ENCODE peak calls at places on chromosomes 5 and 9, in ten cellular contexts. One of them, this sample, is unnamed.

GRCh38 chr9:91777437-91777836 is 172.6 kb downstream of the ROR2 start:
- DNase-seq in CD8-positive, alpha-beta memory T cell: no peak
- DNase-seq in A549: no peak
- DNase-seq in stimulated activated naive CD4-positive, alpha-beta T cell: no peak
- DNase-seq in activated CD4-positive, alpha-beta T cell treated with anti-CD3 and anti-CD28 coated beads for 24 hours: no peak
- DNase-seq in Calu3: no peak
- DNase-seq in NCI-H1092: no peak
- DNase-seq in H1: no peak
- DNase-seq in HL-60: no peak
- DNase-seq in NCI-H2081: no peak
- DNase-seq in this sample: no peak

GRCh38 chr9:99169982-99170761 is 51.6 kb downstream of the ALG2 start:
- DNase-seq in activated CD4-positive, alpha-beta T cell treated with anti-CD3 and anti-CD28 coated beads for 24 hours: no peak
- DNase-seq in stimulated activated naive CD4-positive, alpha-beta T cell: no peak
- DNase-seq in CD8-positive, alpha-beta memory T cell: no peak
- DNase-seq in A549: no peak
- DNase-seq in NCI-H2081: peak; percentile 67
- DNase-seq in H1: no peak
- DNase-seq in Calu3: no peak
- DNase-seq in HL-60: no peak
- DNase-seq in NCI-H1092: peak; percentile 26
- DNase-seq in this sample: peak; percentile 95

GRCh38 chr9:87518702-87519335 is 21.2 kb downstream of the DAPK1 start:
- DNase-seq in A549: no peak
- DNase-seq in NCI-H2081: no peak
- DNase-seq in activated CD4-positive, alpha-beta T cell treated with anti-CD3 and anti-CD28 coated beads for 24 hours: no peak
- DNase-seq in CD8-positive, alpha-beta memory T cell: no peak
- DNase-seq in stimulated activated naive CD4-positive, alpha-beta T cell: no peak
- DNase-seq in HL-60: peak; percentile 75
- DNase-seq in H1: no peak
- DNase-seq in NCI-H1092: no peak
- DNase-seq in Calu3: no peak
- DNase-seq in this sample: no peak

GRCh38 chr9:88651682-88652633 is 117.0 kb downstream of the NXNL2 start:
- DNase-seq in NCI-H1092: no peak
- DNase-seq in CD8-positive, alpha-beta memory T cell: no peak
- DNase-seq in activated CD4-positive, alpha-beta T cell treated with anti-CD3 and anti-CD28 coated beads for 24 hours: no peak
- DNase-seq in HL-60: no peak
- DNase-seq in A549: peak; percentile 83
- DNase-seq in Calu3: no peak
- DNase-seq in H1: no peak
- DNase-seq in NCI-H2081: no peak
- DNase-seq in stimulated activated naive CD4-positive, alpha-beta T cell: no peak
- DNase-seq in this sample: no peak

GRCh38 chr5:106827061-106827460 is 843.7 kb downstream of the EFNA5 start:
- DNase-seq in NCI-H1092: no peak
- DNase-seq in CD8-positive, alpha-beta memory T cell: no peak
- DNase-seq in Calu3: no peak
- DNase-seq in HL-60: no peak
- DNase-seq in stimulated activated naive CD4-positive, alpha-beta T cell: no peak
- DNase-seq in activated CD4-positive, alpha-beta T cell treated with anti-CD3 and anti-CD28 coated beads for 24 hours: no peak
- DNase-seq in NCI-H2081: no peak
- DNase-seq in A549: peak; percentile 5
- DNase-seq in H1: no peak
- DNase-seq in this sample: no peak

GRCh38 chr9:131899248-131899882 is 159.5 kb upstream of the RAPGEF1 start:
- DNase-seq in HL-60: no peak
- DNase-seq in NCI-H1092: no peak
- DNase-seq in activated CD4-positive, alpha-beta T cell treated with anti-CD3 and anti-CD28 coated beads for 24 hours: no peak
- DNase-seq in NCI-H2081: no peak
- DNase-seq in CD8-positive, alpha-beta memory T cell: no peak
- DNase-seq in stimulated activated naive CD4-positive, alpha-beta T cell: no peak
- DNase-seq in H1: no peak
- DNase-seq in Calu3: no peak
- DNase-seq in A549: no peak
- DNase-seq in this sample: no peak

GRCh38 chr9:77648458-77649108 is 461 bp upstream of the GNA14 start:
- DNase-seq in CD8-positive, alpha-beta memory T cell: no peak
- DNase-seq in activated CD4-positive, alpha-beta T cell treated with anti-CD3 and anti-CD28 coated beads for 24 hours: no peak
- DNase-seq in A549: no peak
- DNase-seq in NCI-H2081: no peak
- DNase-seq in H1: no peak
- DNase-seq in stimulated activated naive CD4-positive, alpha-beta T cell: no peak
- DNase-seq in Calu3: peak; percentile 62
- DNase-seq in HL-60: peak; percentile 23
- DNase-seq in NCI-H1092: peak; percentile 41
- DNase-seq in this sample: no peak

GRCh38 chr9:98536542-98537173 is 172.1 kb downstream of the GABBR2 start:
- DNase-seq in CD8-positive, alpha-beta memory T cell: no peak
- DNase-seq in activated CD4-positive, alpha-beta T cell treated with anti-CD3 and anti-CD28 coated beads for 24 hours: no peak
- DNase-seq in HL-60: peak; percentile 54
- DNase-seq in Calu3: no peak
- DNase-seq in stimulated activated naive CD4-positive, alpha-beta T cell: no peak
- DNase-seq in H1: peak; percentile 15
- DNase-seq in A549: peak; percentile 29
- DNase-seq in NCI-H1092: peak; percentile 42
- DNase-seq in NCI-H2081: no peak
- DNase-seq in this sample: peak; percentile 17

GRCh38 chr9:116895956-116896355 is 208.9 kb downstream of the TRIM32 start:
- DNase-seq in stimulated activated naive CD4-positive, alpha-beta T cell: no peak
- DNase-seq in HL-60: no peak
- DNase-seq in activated CD4-positive, alpha-beta T cell treated with anti-CD3 and anti-CD28 coated beads for 24 hours: no peak
- DNase-seq in A549: no peak
- DNase-seq in NCI-H2081: no peak
- DNase-seq in Calu3: no peak
- DNase-seq in H1: no peak
- DNase-seq in NCI-H1092: no peak
- DNase-seq in CD8-positive, alpha-beta memory T cell: no peak
- DNase-seq in this sample: no peak

GRCh38 chr9:76667521-76667957 is 96.7 kb upstream of the PCA3 start:
- DNase-seq in NCI-H2081: no peak
- DNase-seq in Calu3: no peak
- DNase-seq in activated CD4-positive, alpha-beta T cell treated with anti-CD3 and anti-CD28 coated beads for 24 hours: no peak
- DNase-seq in stimulated activated naive CD4-positive, alpha-beta T cell: no peak
- DNase-seq in CD8-positive, alpha-beta memory T cell: no peak
- DNase-seq in A549: no peak
- DNase-seq in H1: no peak
- DNase-seq in HL-60: no peak
- DNase-seq in NCI-H1092: no peak
- DNase-seq in this sample: no peak

GRCh38 chr5:62029303-62029702 is 276.7 kb upstream of the KIF2A start:
- DNase-seq in stimulated activated naive CD4-positive, alpha-beta T cell: no peak
- DNase-seq in Calu3: no peak
- DNase-seq in activated CD4-positive, alpha-beta T cell treated with anti-CD3 and anti-CD28 coated beads for 24 hours: no peak
- DNase-seq in NCI-H2081: no peak
- DNase-seq in HL-60: no peak
- DNase-seq in CD8-positive, alpha-beta memory T cell: no peak
- DNase-seq in NCI-H1092: no peak
- DNase-seq in A549: peak; percentile 47
- DNase-seq in H1: no peak
- DNase-seq in this sample: no peak

GRCh38 chr9:71681104-71681707 is 87.1 kb downstream of the CEMIP2 start:
- DNase-seq in NCI-H2081: no peak
- DNase-seq in H1: no peak
- DNase-seq in A549: no peak
- DNase-seq in CD8-positive, alpha-beta memory T cell: no peak
- DNase-seq in stimulated activated naive CD4-positive, alpha-beta T cell: no peak
- DNase-seq in activated CD4-positive, alpha-beta T cell treated with anti-CD3 and anti-CD28 coated beads for 24 hours: no peak
- DNase-seq in NCI-H1092: no peak
- DNase-seq in Calu3: no peak
- DNase-seq in HL-60: no peak
- DNase-seq in this sample: no peak

GRCh38 chr9:95938724-95939123 is 63.2 kb downstream of the ERCC6L2 start:
- DNase-seq in stimulated activated naive CD4-positive, alpha-beta T cell: no peak
- DNase-seq in CD8-positive, alpha-beta memory T cell: no peak
- DNase-seq in A549: no peak
- DNase-seq in HL-60: no peak
- DNase-seq in H1: no peak
- DNase-seq in activated CD4-positive, alpha-beta T cell treated with anti-CD3 and anti-CD28 coated beads for 24 hours: no peak
- DNase-seq in NCI-H1092: no peak
- DNase-seq in NCI-H2081: no peak
- DNase-seq in Calu3: no peak
- DNase-seq in this sample: no peak

GRCh38 chr5:119280380-119280779 is 75.4 kb upstream of the TNFAIP8 start:
- DNase-seq in A549: no peak
- DNase-seq in CD8-positive, alpha-beta memory T cell: no peak
- DNase-seq in activated CD4-positive, alpha-beta T cell treated with anti-CD3 and anti-CD28 coated beads for 24 hours: no peak
- DNase-seq in Calu3: no peak
- DNase-seq in H1: no peak
- DNase-seq in HL-60: no peak
- DNase-seq in NCI-H2081: no peak
- DNase-seq in NCI-H1092: no peak
- DNase-seq in stimulated activated naive CD4-positive, alpha-beta T cell: no peak
- DNase-seq in this sample: no peak

This sample was measured in COR-L47.